ENCODE peak calls at places on chromosomes 4 and X, in six cellular contexts. A is PC-3, S is cardiac muscle cell, G is AG04450, N is ovary, O is astrocyte. D is an unnamed sample.

GRCh38 chrX:26783512-26784225 is 567.7 kb downstream of the MAGEB5 start:
- DNase-seq in A (peak), S (peak), G (no peak), N (no peak), O (no peak), D (peak)

GRCh38 chr4:98352403-98352802 is 91.2 kb downstream of the RAP1GDS1 start:
- DNase-seq in A (no peak), S (no peak), G (no peak), N (no peak), O (no peak), D (no peak)

GRCh38 chr4:39655866-39656265 is 17.2 kb upstream of the SMIM14 start:
- DNase-seq in A (peak), S (no peak), G (no peak), N (no peak), O (no peak), D (no peak)

GRCh38 chr4:10023806-10024205 is 2.5 kb upstream of the SLC2A9 start:
- DNase-seq in A (no peak), S (no peak), G (no peak), N (no peak), O (no peak), D (peak)

GRCh38 chr4:17276821-17277220 is 235.1 kb downstream of the QDPR start:
- DNase-seq in A (no peak), S (no peak), G (no peak), N (peak), O (peak), D (no peak)

GRCh38 chr4:25814323-25814722 is 48.5 kb downstream of the SEL1L3 start:
- DNase-seq in A (peak), S (no peak), G (no peak), N (peak), O (peak), D (peak)

GRCh38 chr4:112213850-112214249 is 17.7 kb upstream of the AP1AR start:
- DNase-seq in A (no peak), S (no peak), G (peak), N (no peak), O (peak), D (peak)

GRCh38 chr4:140291259-140291658 is 82.2 kb upstream of the SCOC start:
- DNase-seq in A (peak), S (no peak), G (no peak), N (no peak), O (peak), D (peak)

GRCh38 chr4:78776031-78776728 is at the start of gene BMP2K:
- DNase-seq in A (peak), S (peak), G (no peak), N (peak), O (peak), D (peak)

GRCh38 chrX:11474576-11474975 is 181.4 kb downstream of the AMELX start:
- DNase-seq in A (no peak), S (no peak), G (no peak), N (no peak), O (no peak), D (no peak)

GRCh38 chr4:173252024-173252935 is 81.9 kb downstream of the HMGB2 start:
- DNase-seq in A (peak), S (peak), G (peak), N (peak), O (peak), D (peak)

GRCh38 chr4:140351778-140352177 is 21.7 kb upstream of the SCOC start:
- DNase-seq in A (no peak), S (no peak), G (no peak), N (no peak), O (no peak), D (no peak)

GRCh38 chr4:44425614-44426208 is 22.9 kb downstream of the KCTD8 start:
- DNase-seq in A (peak), S (peak), G (no peak), N (no peak), O (no peak), D (peak)

GRCh38 chr4:3869661-3870566 is 103.7 kb downstream of the ADRA2C start:
- DNase-seq in A (no peak), S (no peak), G (no peak), N (no peak), O (no peak), D (no peak)

GRCh38 chrX:3550871-3551270 is 162.6 kb downstream of the PRKX start:
- DNase-seq in A (no peak), S (no peak), G (no peak), N (no peak), O (no peak), D (no peak)

GRCh38 chr4:4613641-4614286 is 71.9 kb upstream of the STX18 start:
- DNase-seq in A (no peak), S (no peak), G (no peak), N (no peak), O (no peak), D (no peak)

GRCh38 chr4:25160714-25161598 is 707 bp upstream of the SEPSECS start:
- DNase-seq in A (peak), S (no peak), G (no peak), N (peak), O (no peak), D (peak)

GRCh38 chrX:40112996-40113395 is 15.2 kb upstream of the BCOR start:
- DNase-seq in A (no peak), S (no peak), G (no peak), N (no peak), O (no peak), D (no peak)

GRCh38 chr4:169791527-169792156 is 33.9 kb upstream of the HPF1 start:
- DNase-seq in A (peak), S (peak), G (no peak), N (peak), O (peak), D (peak)

GRCh38 chr4:5389756-5390155 is 318.6 kb downstream of the EVC2 start:
- DNase-seq in A (no peak), S (no peak), G (no peak), N (no peak), O (no peak), D (no peak)

GRCh38 chrX:121165930-121166359 is 118.5 kb downstream of the GLUD2 start:
- DNase-seq in A (no peak), S (no peak), G (no peak), N (no peak), O (no peak), D (no peak)
- TF ChIP-seq CTCF in A (no peak), S (no peak), G (no peak), N (no peak), O (no peak), D (no peak)

GRCh38 chrX:103664363-103664762 is 22.1 kb downstream of the MORF4L2 start:
- DNase-seq in A (no peak), S (no peak), G (no peak), N (peak), O (no peak), D (no peak)

GRCh38 chrX:103663921-103664320 is 22.6 kb downstream of the MORF4L2 start:
- DNase-seq in A (no peak), S (no peak), G (no peak), N (no peak), O (no peak), D (no peak)

GRCh38 chrX:103669745-103670144 is 16.8 kb downstream of the MORF4L2 start:
- DNase-seq in A (no peak), S (no peak), G (no peak), N (no peak), O (no peak), D (no peak)

GRCh38 chrX:103666202-103667107 is 20.0 kb downstream of the MORF4L2 start:
- DNase-seq in A (no peak), S (no peak), G (no peak), N (no peak), O (no peak), D (peak)
- TF ChIP-seq CTCF in A (no peak), S (no peak), G (no peak), N (no peak), O (no peak), D (no peak)

GRCh38 chr4:152957437-152958185 is 21.5 kb downstream of the FHDC1 start:
- DNase-seq in A (no peak), S (peak), G (no peak), N (no peak), O (no peak), D (no peak)
- TF ChIP-seq CTCF in A (no peak), S (peak), G (no peak), N (no peak), O (no peak), D (no peak)

GRCh38 chrX:153226344-153227190 is 47.5 kb downstream of the MAGEA1 start:
- DNase-seq in A (peak), S (peak), G (no peak), N (peak), O (peak), D (peak)

GRCh38 chrX:153225438-153226098 is 46.5 kb downstream of the MAGEA1 start:
- DNase-seq in A (no peak), S (no peak), G (no peak), N (no peak), O (no peak), D (no peak)
- TF ChIP-seq CTCF in A (no peak), S (no peak), G (no peak), N (no peak), O (no peak), D (no peak)

GRCh38 chr4:75048208-75048879 is 115.4 kb downstream of the PARM1 start:
- DNase-seq in A (peak), S (no peak), G (no peak), N (no peak), O (no peak), D (no peak)
- TF ChIP-seq CTCF in A (peak), S (no peak), G (peak), N (no peak), O (no peak), D (no peak)

GRCh38 chr4:182862166-182862875 is 54.9 kb downstream of the DCTD start:
- DNase-seq in A (no peak), S (no peak), G (no peak), N (no peak), O (no peak), D (peak)
- TF ChIP-seq CTCF in A (no peak), S (no peak), G (no peak), N (no peak), O (no peak), D (peak)

GRCh38 chr4:153159016-153159415 is 45.2 kb upstream of the TRIM2 start:
- DNase-seq in A (no peak), S (no peak), G (no peak), N (no peak), O (no peak), D (no peak)
- TF ChIP-seq CTCF in A (peak), S (no peak), G (peak), N (no peak), O (peak), D (peak)

GRCh38 chr4:46329118-46329976 is 60.6 kb downstream of the GABRA2 start:
- DNase-seq in A (peak), S (peak), G (peak), N (no peak), O (no peak), D (peak)
- TF ChIP-seq CTCF in A (peak), S (peak), G (peak), N (no peak), O (peak), D (peak)

GRCh38 chr4:55002431-55002830 is 123.0 kb downstream of the KDR start:
- DNase-seq in A (peak), S (no peak), G (no peak), N (no peak), O (no peak), D (peak)

GRCh38 chr4:55004831-55005230 is 120.6 kb downstream of the KDR start:
- DNase-seq in A (no peak), S (peak), G (no peak), N (no peak), O (peak), D (no peak)

GRCh38 chr4:55001538-55001937 is 123.9 kb downstream of the KDR start:
- DNase-seq in A (peak), S (no peak), G (no peak), N (no peak), O (peak), D (no peak)

GRCh38 chr4:54998991-54999390 is 126.4 kb downstream of the KDR start:
- DNase-seq in A (peak), S (peak), G (no peak), N (no peak), O (peak), D (peak)
- TF ChIP-seq CTCF in A (peak), S (peak), G (no peak), N (no peak), O (peak), D (peak)

GRCh38 chrX:63506320-63506719 is 155.2 kb upstream of the SPIN4 start:
- DNase-seq in A (peak), S (peak), G (no peak), N (no peak), O (peak), D (peak)
- TF ChIP-seq CTCF in A (peak), S (peak), G (peak), N (no peak), O (peak), D (peak)